ENCODE peak calls at places on chromosomes 2 and 18, in five cellular contexts. K is brain microvascular endothelial cell, Q is HCT116, A is upper lobe of left lung, L is pancreas. O is an unnamed sample.
A peak's percentile ranks its signal among the peaks of the same experiment; 100 is the strongest.

GRCh38 chr18:79069792-79070151 is 578 bp downstream of the ATP9B start:
- DNase-seq in K (no peak), Q (no peak), A (no peak), L (no peak), O (no peak)

GRCh38 chr2:208101716-208102631 is 22.4 kb downstream of the CRYGD start:
- DNase-seq in K (peak; percentile 12), Q (peak; percentile 39), A (no peak), L (no peak), O (no peak)

GRCh38 chr2:9440058-9440727 is 16.7 kb downstream of the CPSF3 start:
- DNase-seq in K (no peak), Q (no peak), A (no peak), L (no peak), O (peak; percentile 40)

GRCh38 chr2:191927319-191927867 is 80.5 kb upstream of the CAVIN2 start:
- DNase-seq in K (peak; percentile 92), Q (peak; percentile 79), A (no peak), L (peak; percentile 56), O (peak; percentile 34)

GRCh38 chr2:32008811-32009478 is 1.9 kb downstream of the MEMO1 start:
- DNase-seq in K (no peak), Q (no peak), A (no peak), L (peak; percentile 9), O (no peak)

GRCh38 chr2:231190531-231191197 is 7.8 kb upstream of the ARMC9 start:
- DNase-seq in K (peak; percentile 28), Q (no peak), A (peak; percentile 91), L (peak; percentile 72), O (no peak)

GRCh38 chr2:236545248-236545658 is 24.4 kb upstream of the ACKR3 start:
- DNase-seq in K (no peak), Q (no peak), A (no peak), L (no peak), O (no peak)

GRCh38 chr2:113157108-113157896 is 16.5 kb upstream of the PSD4 start:
- DNase-seq in K (no peak), Q (no peak), A (peak; percentile 94), L (peak; percentile 74), O (no peak)

GRCh38 chr18:25284861-25285574 is 66.9 kb downstream of the ZNF521 start:
- DNase-seq in K (no peak), Q (no peak), A (peak; percentile 66), L (no peak), O (no peak)
- H3K27ac ChIP-seq in K (no peak overlapping the region), Q (no peak overlapping the region), A (no peak overlapping the region), L (no peak overlapping the region), O (no peak overlapping the region)

GRCh38 chr2:234919711-234920110 is 32.1 kb upstream of the SH3BP4 start:
- DNase-seq in K (peak; percentile 44), Q (no peak), A (no peak), L (no peak), O (no peak)

GRCh38 chr2:234916674-234917073 is 35.1 kb upstream of the SH3BP4 start:
- DNase-seq in K (no peak), Q (no peak), A (no peak), L (no peak), O (no peak)

GRCh38 chr2:234913208-234913626 is 38.6 kb upstream of the SH3BP4 start:
- DNase-seq in K (no peak), Q (no peak), A (no peak), L (no peak), O (no peak)

GRCh38 chr2:234914371-234915154 is 37.3 kb upstream of the SH3BP4 start:
- DNase-seq in K (no peak), Q (no peak), A (peak; percentile 46), L (no peak), O (no peak)

DNA sequence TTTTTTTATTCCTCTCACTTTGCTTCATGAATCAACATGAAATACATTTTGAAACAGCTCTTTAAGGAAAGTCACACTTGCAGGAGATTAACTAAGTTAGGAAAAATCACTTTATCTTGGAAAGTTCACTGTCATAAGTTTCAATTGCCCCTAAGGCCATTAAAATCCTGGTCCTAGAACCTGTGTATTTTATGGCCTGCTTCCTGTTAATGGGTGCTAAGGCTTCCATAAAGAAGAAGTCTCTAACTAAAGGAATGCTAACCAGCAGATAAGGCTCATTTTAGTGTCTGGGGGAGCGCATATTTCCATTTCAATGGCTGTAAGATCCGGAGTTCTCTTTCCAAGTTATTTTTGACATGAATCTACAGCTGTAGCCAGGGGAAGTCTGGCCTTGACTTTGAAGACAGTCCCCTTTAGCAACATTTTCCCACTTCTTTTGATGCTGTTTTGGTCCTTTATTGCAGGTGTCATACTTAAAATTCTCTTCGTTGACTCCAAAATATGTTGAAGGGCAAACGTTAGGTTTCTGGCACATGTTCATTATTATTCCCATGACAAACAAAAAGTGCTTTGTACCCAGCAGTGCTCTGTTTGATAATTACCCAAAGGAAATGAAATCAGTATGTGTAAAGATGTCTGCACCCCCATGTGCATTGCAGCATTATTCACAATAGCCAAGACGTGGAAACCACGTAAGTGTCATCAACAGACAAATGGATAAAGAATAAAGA is 34.4 kb upstream of the SH3BP4 start:
- DNase-seq in K (no peak), Q (no peak), A (no peak), L (no peak), O (no peak)
- H3K27ac ChIP-seq in K (no peak overlapping the region), Q (no peak overlapping the region), A (no peak overlapping the region), L (no peak overlapping the region), O (no peak overlapping the region)

DNA sequence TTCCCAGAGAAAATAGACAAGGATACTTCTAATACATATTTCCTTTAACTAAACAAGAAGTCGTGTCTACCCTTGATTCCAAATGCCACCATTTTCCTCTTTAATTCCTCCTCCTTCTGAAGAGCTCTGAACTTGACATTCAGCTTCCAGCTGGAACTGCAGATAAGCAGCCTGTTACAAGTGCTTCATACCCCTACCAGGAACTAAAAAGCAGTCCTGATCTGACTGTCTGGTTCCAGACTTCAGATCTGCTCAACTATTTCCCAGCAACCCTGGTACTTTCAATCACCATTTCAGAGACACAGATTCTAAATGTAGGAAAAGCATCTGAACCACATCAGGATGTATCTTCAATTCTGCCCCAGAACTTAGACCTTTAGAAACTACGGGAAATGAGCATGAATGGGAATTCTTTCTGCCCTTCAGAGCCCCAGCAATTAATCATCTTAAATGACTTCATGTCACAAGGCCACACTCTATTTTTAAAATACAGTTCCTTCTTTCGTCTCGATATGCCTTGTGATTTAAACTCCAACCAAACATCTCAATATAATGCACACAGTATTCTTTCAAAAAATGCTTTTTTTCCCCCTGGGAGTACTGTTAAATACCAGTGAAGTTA is 159.5 kb downstream of the L3MBTL4 start:
- DNase-seq in K (no peak), Q (no peak), A (no peak), L (no peak), O (no peak)
- H3K27ac ChIP-seq in K (no peak overlapping the region), Q (no peak overlapping the region), A (no peak overlapping the region), L (peak overlapping the region; percentile 13), O (no peak overlapping the region)

GRCh38 chr2:106864051-106864450 is 21.9 kb downstream of the ST6GAL2 start:
- DNase-seq in K (no peak), Q (no peak), A (no peak), L (no peak), O (no peak)

GRCh38 chr2:106867231-106867943 is 18.6 kb downstream of the ST6GAL2 start:
- DNase-seq in K (no peak), Q (no peak), A (no peak), L (no peak), O (no peak)

GRCh38 chr2:106868199-106868598 is 17.8 kb downstream of the ST6GAL2 start:
- DNase-seq in K (no peak), Q (no peak), A (no peak), L (no peak), O (no peak)

GRCh38 chr2:106869512-106870276 is 16.3 kb downstream of the ST6GAL2 start:
- DNase-seq in K (no peak), Q (no peak), A (no peak), L (no peak), O (no peak)

GRCh38 chr2:106866636-106867035 is 19.3 kb downstream of the ST6GAL2 start:
- DNase-seq in K (no peak), Q (no peak), A (no peak), L (no peak), O (no peak)
- H3K27ac ChIP-seq in K (no peak overlapping the region), Q (no peak overlapping the region), A (no peak overlapping the region), L (no peak overlapping the region), O (no peak overlapping the region)

DNA sequence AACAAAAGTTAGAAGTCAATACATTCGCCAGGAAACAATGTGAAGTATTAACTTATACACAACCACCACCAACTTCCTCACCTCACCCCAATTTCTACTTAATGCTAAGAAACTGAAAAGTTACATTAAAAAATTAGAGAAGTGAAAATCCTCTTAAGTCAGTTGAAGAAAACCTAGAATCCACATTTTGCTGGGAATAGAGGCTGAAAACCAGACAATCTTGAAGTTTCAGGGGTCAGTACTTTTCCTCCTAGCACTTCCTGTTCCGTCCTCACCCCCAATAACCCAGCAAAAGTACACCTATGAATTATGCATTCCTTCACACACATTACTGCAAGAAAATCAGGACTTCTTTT is 6.3 kb downstream of the YES1 start:
- DNase-seq in K (no peak), Q (no peak), A (no peak), L (no peak), O (no peak)
- H3K27ac ChIP-seq in K (no peak overlapping the region), Q (no peak overlapping the region), A (peak overlapping the region; percentile 58), L (no peak overlapping the region), O (no peak overlapping the region)

GRCh38 chr2:234706086-234706485 is 209.2 kb upstream of the ARL4C start:
- DNase-seq in K (no peak), Q (no peak), A (no peak), L (no peak), O (no peak)

GRCh38 chr2:234702731-234703225 is 205.9 kb upstream of the ARL4C start:
- DNase-seq in K (no peak), Q (no peak), A (peak; percentile 22), L (no peak), O (no peak)

GRCh38 chr2:234703258-234703657 is 206.4 kb upstream of the ARL4C start:
- DNase-seq in K (no peak), Q (no peak), A (no peak), L (no peak), O (no peak)

GRCh38 chr2:234708091-234708683 is 211.3 kb upstream of the ARL4C start:
- DNase-seq in K (no peak), Q (no peak), A (no peak), L (no peak), O (no peak)

DNA sequence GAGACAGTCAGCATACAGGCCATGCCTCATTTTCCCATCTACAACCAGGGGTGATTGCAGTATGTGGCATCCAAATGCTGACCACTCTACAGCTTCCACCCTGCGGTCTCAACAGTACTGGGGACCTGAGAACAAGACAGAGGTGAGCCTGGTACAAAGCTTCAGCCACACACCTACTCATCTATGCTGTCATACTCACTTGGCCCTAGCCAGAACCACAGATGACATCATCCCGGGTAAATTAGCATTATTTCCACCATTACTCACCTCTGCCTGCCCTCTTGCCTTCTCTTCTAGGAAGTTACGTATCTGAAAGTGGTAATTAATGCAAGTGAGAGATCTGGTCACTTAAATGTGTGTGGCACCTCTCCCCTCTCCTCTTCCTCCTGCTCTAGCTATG is 208.2 kb upstream of the ARL4C start:
- DNase-seq in K (peak; percentile 43), Q (peak; percentile 10), A (no peak), L (no peak), O (no peak)
- H3K27ac ChIP-seq in K (no peak overlapping the region), Q (no peak overlapping the region), A (no peak overlapping the region), L (no peak overlapping the region), O (no peak overlapping the region)

GRCh38 chr18:77105680-77106079 is 26.9 kb downstream of the MBP start:
- DNase-seq in K (no peak), Q (no peak), A (no peak), L (no peak), O (no peak)
- H3K27ac ChIP-seq in K (peak overlapping the region; percentile 99), Q (no peak overlapping the region), A (no peak overlapping the region), L (no peak overlapping the region), O (no peak overlapping the region)

O was measured in epithelial cell of prostate.